ENCODE peak calls at places on chromosome 1, in seven cellular contexts. S is left ventricle myocardium inferior; G is stimulated activated CD4-positive, alpha-beta T cell treated with anti-CD3 and anti-CD28 coated beads, TNF-alpha, amount 100 ng/mL, for 4 hours; C is left colon; O is hypothalamus; D is CD4-positive, alpha-beta memory T cell; R is DMS153. W is an unnamed sample.

GRCh38 chr1:225940385-225941151 is 452 bp downstream of the LEFTY2 start:
- DNase-seq in O (no peak), R (no peak), S (no peak), D (no peak), C (no peak), G (no peak), W (no peak)

GRCh38 chr1:8025061-8025670 is 943 bp downstream of the ERRFI1 start:
- DNase-seq in D (no peak), O (no peak), C (no peak), G (no peak), R (no peak), S (no peak), W (peak; percentile 14)

GRCh38 chr1:42439940-42440339 is 15.9 kb downstream of the ZMYND12 start:
- DNase-seq in O (no peak), R (peak; percentile 57), S (no peak), G (no peak), D (no peak), C (no peak), W (no peak)

GRCh38 chr1:21175670-21176581 is 771 bp downstream of the EIF4G3 start:
- DNase-seq in R (peak; percentile 27), G (no peak), S (peak; percentile 36), O (peak; percentile 40), C (peak; percentile 41), D (peak; percentile 43), W (peak; percentile 41)

GRCh38 chr1:121586369-121587229 is 401.8 kb downstream of the SRGAP2C start:
- DNase-seq in S (no peak), G (no peak), O (no peak), C (peak; percentile 53), D (no peak), R (no peak), W (no peak)

GRCh38 chr1:172845371-172845770 is 186.5 kb downstream of the FASLG start:
- DNase-seq in G (peak; percentile 41), C (no peak), S (no peak), D (peak; percentile 50), R (no peak), O (no peak), W (no peak)

GRCh38 chr1:218874313-218874712 is 299.4 kb upstream of the LYPLAL1 start:
- DNase-seq in C (no peak), D (no peak), G (no peak), R (no peak), O (no peak), S (no peak), W (no peak)

GRCh38 chr1:93683234-93683633 is 1.6 kb upstream of the BCAR3 start:
- DNase-seq in D (no peak), R (no peak), C (no peak), G (no peak), S (no peak), O (no peak), W (no peak)

GRCh38 chr1:119404736-119405135 is 10.2 kb upstream of the HSD3B2 start:
- DNase-seq in S (no peak), G (no peak), D (no peak), C (no peak), O (no peak), R (no peak), W (no peak)

GRCh38 chr1:23387494-23387893 is 17.9 kb upstream of the ZNF436 start:
- DNase-seq in G (no peak), S (no peak), C (no peak), D (no peak), O (no peak), R (no peak), W (no peak)

GRCh38 chr1:216183007-216183406 is 240.2 kb downstream of the USH2A start:
- DNase-seq in C (no peak), D (no peak), S (no peak), G (no peak), R (peak; percentile 23), O (no peak), W (no peak)

GRCh38 chr1:99680258-99680657 is 34.3 kb downstream of the PALMD start:
- DNase-seq in O (no peak), R (no peak), G (no peak), D (no peak), C (no peak), S (no peak), W (no peak)

GRCh38 chr1:182101415-182102041 is 40.0 kb upstream of the ZNF648 start:
- DNase-seq in G (no peak), O (no peak), D (no peak), S (no peak), C (no peak), R (no peak), W (no peak)

W was measured in naive B cell.